ENCODE peak calls at places on chromosomes 16 and 17, in six cellular contexts. C, U, N, D, S and M are unnamed samples.

GRCh38 chr16:22684282-22685161 is 129.4 kb upstream of the HS3ST2 start:
- DNase-seq in C (no peak), U (no peak), N (no peak), D (peak), S (no peak), M (no peak)

GRCh38 chr17:2695961-2696760 is 15.4 kb downstream of the CLUH start:
- DNase-seq in C (no peak), U (peak), N (no peak), D (peak), S (no peak), M (peak)

GRCh38 chr17:79476074-79476473 is 134.8 kb downstream of the RBFOX3 start:
- DNase-seq in C (no peak), U (no peak), N (no peak), D (no peak), S (no peak), M (no peak)

GRCh38 chr16:70738083-70738977 is 52.5 kb upstream of the MTSS2 start:
- DNase-seq in C (peak), U (peak), N (peak), D (peak), S (peak), M (peak)

GRCh38 chr16:14553447-14553846 is 76.6 kb downstream of the PARN start:
- DNase-seq in C (no peak), U (no peak), N (no peak), D (no peak), S (no peak), M (no peak)

GRCh38 chr16:67071476-67072048 is 38.2 kb upstream of the PHAF1 start:
- DNase-seq in C (no peak), U (no peak), N (no peak), D (no peak), S (no peak), M (no peak)

GRCh38 chr17:19002805-19003542 is 1.6 kb downstream of the FAM83G start:
- DNase-seq in C (no peak), U (no peak), N (peak), D (no peak), S (no peak), M (no peak)

GRCh38 chr17:68152161-68152571 is 95.7 kb upstream of the AMZ2 start:
- DNase-seq in C (no peak), U (no peak), N (no peak), D (no peak), S (no peak), M (no peak)

GRCh38 chr17:17781591-17782424 is 55.0 kb downstream of the SREBF1 start:
- DNase-seq in C (peak), U (peak), N (peak), D (peak), S (peak), M (no peak)

GRCh38 chr17:66790476-66791061 is 44.3 kb upstream of the CACNG5 start:
- DNase-seq in C (no peak), U (no peak), N (no peak), D (peak), S (no peak), M (no peak)

GRCh38 chr16:88815901-88816589 is 4.3 kb upstream of the APRT start:
- DNase-seq in C (peak), U (no peak), N (no peak), D (no peak), S (peak), M (peak)

GRCh38 chr17:29143894-29144293 is 36.3 kb downstream of the MYO18A start:
- DNase-seq in C (peak), U (no peak), N (peak), D (no peak), S (no peak), M (no peak)

GRCh38 chr16:27215660-27216059 is 12.3 kb downstream of the KDM8 start:
- DNase-seq in C (no peak), U (no peak), N (no peak), D (no peak), S (no peak), M (no peak)

GRCh38 chr16:84825896-84826557 is 6.2 kb downstream of the CRISPLD2 start:
- DNase-seq in C (no peak), U (no peak), N (peak), D (no peak), S (no peak), M (no peak)

GRCh38 chr17:66138120-66138519 is 53.8 kb downstream of the CEP112 start:
- DNase-seq in C (no peak), U (no peak), N (no peak), D (no peak), S (no peak), M (no peak)

GRCh38 chr17:2904135-2904534 is 107.9 kb downstream of the RAP1GAP2 start:
- DNase-seq in C (peak), U (peak), N (peak), D (no peak), S (no peak), M (no peak)

GRCh38 chr16:68083861-68084503 is 1.2 kb upstream of the NFATC3 start:
- DNase-seq in C (peak), U (peak), N (peak), D (no peak), S (no peak), M (no peak)

GRCh38 chr17:7415784-7416183 is 4.3 kb upstream of the SPEM1 start:
- DNase-seq in C (no peak), U (no peak), N (no peak), D (no peak), S (no peak), M (no peak)

GRCh38 chr16:75345711-75346110 is 87.6 kb downstream of the CFDP1 start:
- DNase-seq in C (no peak), U (no peak), N (no peak), D (no peak), S (no peak), M (no peak)

GRCh38 chr16:4839942-4840341 is 7.1 kb downstream of the GLYR1 start:
- DNase-seq in C (no peak), U (no peak), N (no peak), D (peak), S (no peak), M (no peak)

GRCh38 chr17:17018612-17019429 is 23.4 kb upstream of the MPRIP start:
- DNase-seq in C (no peak), U (peak), N (no peak), D (no peak), S (no peak), M (no peak)

GRCh38 chr17:46782250-46782953 is 36.1 kb downstream of the WNT3 start:
- DNase-seq in C (peak), U (no peak), N (peak), D (no peak), S (peak), M (peak)
- TF ChIP-seq CTCF in C (peak), U (peak), N (peak), D (no peak), S (peak), M (peak)

GRCh38 chr17:35660902-35661301 is 70.5 kb upstream of the RASL10B start:
- DNase-seq in C (no peak), U (no peak), N (no peak), D (no peak), S (no peak), M (no peak)
- TF ChIP-seq CTCF in C (no peak), U (no peak), N (no peak), D (no peak), S (no peak), M (no peak)

DNA sequence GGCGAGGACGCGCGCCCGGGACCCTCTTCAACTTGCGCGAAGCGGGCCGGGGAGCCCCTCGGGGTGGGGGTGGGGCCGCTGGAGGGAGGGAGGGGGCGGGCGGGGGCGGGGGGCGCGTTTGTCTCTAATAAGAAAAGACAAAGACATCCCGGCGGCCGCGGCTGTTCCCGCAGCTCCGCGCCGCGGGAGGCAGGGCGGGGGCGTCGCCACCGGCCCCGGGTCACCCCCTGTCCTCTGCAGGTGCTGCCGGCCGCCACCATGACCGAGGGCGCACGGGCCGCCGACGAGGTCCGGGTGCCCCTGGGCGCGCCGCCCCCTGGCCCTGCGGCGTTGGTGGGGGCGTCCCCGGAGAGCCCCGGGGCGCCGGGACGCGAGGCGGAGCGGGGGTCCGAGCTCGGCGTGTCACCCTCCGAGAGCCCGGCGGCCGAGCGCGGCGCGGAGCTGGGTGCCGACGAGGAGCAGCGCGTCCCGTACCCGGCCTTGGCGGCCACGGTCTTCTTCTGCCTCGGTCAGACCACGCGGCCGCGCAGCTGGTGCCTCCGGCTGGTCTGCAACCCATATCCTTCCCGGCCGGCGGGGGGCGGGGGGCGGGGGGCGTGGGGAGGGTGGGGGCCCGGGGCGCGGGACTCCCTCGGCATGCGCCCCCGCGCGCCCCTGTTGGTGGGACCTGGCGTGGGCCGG is 714 bp downstream of the CACNA1H start:
- DNase-seq in C (peak), U (no peak), N (no peak), D (no peak), S (no peak), M (no peak)
- TF ChIP-seq CTCF in C (no peak), U (no peak), N (no peak), D (no peak), S (no peak), M (no peak)

GRCh38 chr17:31294231-31294630 is 2.8 kb downstream of the OMG start:
- DNase-seq in C (no peak), U (no peak), N (no peak), D (no peak), S (no peak), M (no peak)
- TF ChIP-seq CTCF in C (no peak), U (no peak), N (no peak), D (no peak), S (no peak), M (no peak)